ENCODE peak calls at places on chromosomes 4 and X, in five cellular contexts. G is sigmoid colon, Y is fibroblast of pulmonary artery, P is Right ventricle myocardium superior, T is T-helper 9 cell. J is an unnamed sample.

GRCh38 chr4:99402765-99403164 is 32.4 kb downstream of the ADH7 start:
- DNase-seq in T (no peak), P (no peak), G (no peak), Y (no peak), J (no peak)

GRCh38 chr4:177070533-177070932 is 239.1 kb upstream of the NEIL3 start:
- DNase-seq in Y (no peak), T (no peak), P (no peak), G (no peak), J (no peak)

GRCh38 chr4:181443003-181443402 is 800.2 kb upstream of the TENM3 start:
- DNase-seq in G (no peak), P (no peak), Y (no peak), T (no peak), J (no peak)

GRCh38 chr4:166064706-166065105 is 191.7 kb downstream of the TLL1 start:
- DNase-seq in G (no peak), Y (no peak), P (no peak), T (no peak), J (no peak)

GRCh38 chr4:65924843-65925242 is 254.6 kb upstream of the EPHA5 start:
- DNase-seq in T (no peak), Y (no peak), G (no peak), P (no peak), J (no peak)

GRCh38 chrX:113392355-113392754 is 551.7 kb upstream of the AMOT start:
- DNase-seq in P (no peak), T (no peak), G (no peak), Y (no peak), J (no peak)

GRCh38 chrX:103215768-103216085 is 819 bp downstream of the BEX4 start:
- DNase-seq in Y (no peak), T (no peak), P (no peak), G (no peak), J (no peak)

GRCh38 chr4:139084425-139085093 is 69.0 kb downstream of the NOCT start:
- DNase-seq in T (no peak), Y (peak), G (no peak), P (no peak), J (no peak)

GRCh38 chrX:149877636-149878035 is 3.3 kb upstream of the MAGEA8 start:
- DNase-seq in G (no peak), P (no peak), Y (peak), T (no peak), J (no peak)

GRCh38 chr4:76784237-76784636 is 113.7 kb downstream of the SOWAHB start:
- DNase-seq in Y (no peak), G (no peak), T (no peak), P (no peak), J (no peak)

GRCh38 chr4:987689-988513 is 1.1 kb downstream of the IDUA start:
- DNase-seq in T (no peak), G (no peak), Y (no peak), P (no peak), J (no peak)

GRCh38 chr4:122508083-122508482 is 51.6 kb upstream of the IL2 start:
- DNase-seq in T (no peak), Y (no peak), G (no peak), P (no peak), J (no peak)

GRCh38 chr4:175720722-175721121 is 91.3 kb downstream of the GPM6A start:
- DNase-seq in P (no peak), Y (no peak), G (no peak), T (no peak), J (no peak)

GRCh38 chr4:155582971-155583437 is 83.6 kb upstream of the GUCY1A1 start:
- DNase-seq in Y (peak), G (no peak), P (no peak), T (no peak), J (no peak)

GRCh38 chr4:3226467-3226866 is 22.5 kb upstream of the MSANTD1 start:
- DNase-seq in Y (no peak), P (peak), T (no peak), G (no peak), J (no peak)

GRCh38 chrX:75609361-75609760 is 86.5 kb upstream of the ZDHHC15 start:
- DNase-seq in T (no peak), G (no peak), Y (no peak), P (no peak), J (no peak)

GRCh38 chrX:68705986-68706385 is 58.5 kb downstream of the STARD8 start:
- DNase-seq in G (no peak), T (no peak), P (no peak), Y (no peak), J (no peak)

GRCh38 chrX:3286196-3286920 is 60.1 kb downstream of the MXRA5 start:
- DNase-seq in T (no peak), P (no peak), G (no peak), Y (peak), J (no peak)

GRCh38 chrX:107449490-107450175 is at the start of gene FRMPD3:
- DNase-seq in P (no peak), Y (no peak), T (no peak), G (no peak), J (no peak)

GRCh38 chr4:87734936-87735335 is 64.4 kb upstream of the IBSP start:
- DNase-seq in Y (no peak), T (no peak), P (no peak), G (no peak), J (no peak)

GRCh38 chr4:139564502-139564901 is 8.5 kb upstream of the SETD7 start:
- DNase-seq in G (no peak), P (no peak), T (no peak), Y (no peak), J (no peak)

GRCh38 chrX:108439961-108440696 is 491 bp downstream of the COL4A5 start:
- DNase-seq in Y (no peak), P (peak), T (no peak), G (no peak), J (no peak)

GRCh38 chr4:46937493-46937892 is 28.4 kb upstream of the COX7B2 start:
- DNase-seq in G (no peak), T (no peak), P (no peak), Y (peak), J (no peak)

J was measured in HS-27A.